ENCODE peak calls at places on chromosomes 1 and 21, in six cellular contexts. L is GM12892, F is H1, P is GM12878, Q is K562, H is HepG2. J is an unnamed sample.

GRCh38 chr21:37636152-37636860 is 269.7 kb downstream of the DYRK1A start:
- DNase-seq in L (no peak), F (no peak), P (no peak), Q (no peak), H (no peak), J (no peak)

GRCh38 chr1:236868625-236869467 is 73.8 kb downstream of the MTR start:
- DNase-seq in L (peak; percentile 19), F (peak; percentile 27), P (peak; percentile 17), Q (peak; percentile 69), H (peak; percentile 60), J (peak; percentile 20)

GRCh38 chr21:44574457-44575306 is 1.2 kb downstream of the KRTAP10-4 start:
- DNase-seq in L (no peak), F (no peak), P (no peak), Q (no peak), H (peak; percentile 86), J (no peak)

GRCh38 chr1:54199765-54200518 is at the start of the genes CYB5RL and MRPL37:
- DNase-seq in L (peak; percentile 92), F (peak; percentile 73), P (peak; percentile 91), Q (peak; percentile 100), H (peak; percentile 97), J (peak; percentile 92)

GRCh38 chr1:177302365-177303044 is 131.7 kb downstream of the BRINP2 start:
- DNase-seq in L (no peak), F (no peak), P (no peak), Q (no peak), H (no peak), J (no peak)

GRCh38 chr1:248890549-248891498 is 15.2 kb upstream of the PGBD2 start:
- DNase-seq in L (no peak), F (no peak), P (no peak), Q (no peak), H (no peak), J (no peak)

GRCh38 chr1:2939041-2939552 is 82.2 kb upstream of the ACTRT2 start:
- DNase-seq in L (no peak), F (no peak), P (no peak), Q (no peak), H (no peak), J (no peak)

GRCh38 chr1:36350659-36351171 is 27.3 kb upstream of the EVA1B start:
- DNase-seq in L (no peak), F (no peak), P (no peak), Q (no peak), H (no peak), J (no peak)

GRCh38 chr1:7331926-7332535 is 439.1 kb upstream of the VAMP3 start:
- DNase-seq in L (no peak), F (no peak), P (no peak), Q (no peak), H (no peak), J (no peak)

GRCh38 chr1:227781314-227781930 is 34.1 kb upstream of the PRSS38 start:
- DNase-seq in L (no peak), F (no peak), P (no peak), Q (no peak), H (no peak), J (no peak)

GRCh38 chr1:234958066-234958701 is 170.5 kb downstream of the TOMM20 start:
- DNase-seq in L (no peak), F (no peak), P (no peak), Q (no peak), H (peak; percentile 78), J (no peak)

GRCh38 chr1:222347627-222348026 is 200.3 kb downstream of the HHIPL2 start:
- DNase-seq in L (no peak), F (no peak), P (no peak), Q (no peak), H (no peak), J (no peak)

GRCh38 chr1:158283965-158284364 is 5.8 kb upstream of the CD1C start:
- DNase-seq in L (no peak), F (no peak), P (peak; percentile 61), Q (no peak), H (no peak), J (no peak)

GRCh38 chr1:243765676-243766075 is 84.4 kb downstream of the AKT3 start:
- DNase-seq in L (no peak), F (no peak), P (no peak), Q (no peak), H (no peak), J (no peak)

GRCh38 chr1:89200668-89201488 is 2.1 kb upstream of the GBP4 start:
- DNase-seq in L (no peak), F (no peak), P (peak; percentile 69), Q (no peak), H (no peak), J (no peak)

GRCh38 chr21:36852864-36853263 is 113.6 kb downstream of the HLCS start:
- DNase-seq in L (no peak), F (no peak), P (no peak), Q (no peak), H (no peak), J (no peak)

GRCh38 chr1:151176514-151177045 is 799 bp upstream of the TMOD4 start:
- DNase-seq in L (no peak), F (no peak), P (no peak), Q (no peak), H (no peak), J (no peak)

GRCh38 chr1:20470174-20470573 is 15.8 kb downstream of the CAMK2N1 start:
- DNase-seq in L (no peak), F (no peak), P (no peak), Q (no peak), H (no peak), J (no peak)

GRCh38 chr1:162003061-162003824 is 20.4 kb downstream of the OLFML2B start:
- DNase-seq in L (no peak), F (no peak), P (no peak), Q (no peak), H (no peak), J (no peak)

GRCh38 chr1:181159451-181160151 is 71.1 kb downstream of the IER5 start:
- DNase-seq in L (no peak), F (no peak), P (no peak), Q (no peak), H (no peak), J (no peak)

GRCh38 chr1:28456078-28456477 is 49.8 kb upstream of the RCC1 start:
- DNase-seq in L (no peak), F (no peak), P (no peak), Q (no peak), H (no peak), J (no peak)

GRCh38 chr1:214439352-214440119 is 111.9 kb downstream of the PTPN14 start:
- DNase-seq in L (peak; percentile 16), F (no peak), P (peak; percentile 60), Q (no peak), H (peak; percentile 90), J (peak; percentile 21)

GRCh38 chr21:39055167-39055767 is 128.0 kb downstream of the PSMG1 start:
- DNase-seq in L (no peak), F (no peak), P (no peak), Q (no peak), H (no peak), J (no peak)

GRCh38 chr1:6010554-6010953 is 18.3 kb upstream of the NPHP4 start:
- DNase-seq in L (no peak), F (no peak), P (no peak), Q (no peak), H (no peak), J (no peak)

GRCh38 chr21:20739421-20739820 is 258.8 kb upstream of the NCAM2 start:
- DNase-seq in L (no peak), F (no peak), P (no peak), Q (peak; percentile 6), H (no peak), J (no peak)

GRCh38 chr1:12477936-12478611 is 139.9 kb downstream of the DHRS3 start:
- DNase-seq in L (no peak), F (no peak), P (no peak), Q (peak; percentile 90), H (peak; percentile 99), J (no peak)
- TF ChIP-seq POLR2AphosphoS5 in L (no peak), F (no peak), P (no peak), Q (peak; percentile 83), H (peak; percentile 52), J (no peak)

GRCh38 chr1:155175281-155175926 is 1.8 kb downstream of the TRIM46 start:
- DNase-seq in L (no peak), F (no peak), P (no peak), Q (no peak), H (no peak), J (no peak)

GRCh38 chr1:155171836-155172731 is 1.0 kb downstream of the KRTCAP2 start:
- DNase-seq in L (no peak), F (no peak), P (no peak), Q (no peak), H (no peak), J (no peak)

GRCh38 chr1:155172732-155173477 is at the start of gene KRTCAP2:
- DNase-seq in L (peak; percentile 96), F (peak; percentile 94), P (peak; percentile 89), Q (peak; percentile 98), H (peak; percentile 93), J (peak; percentile 97)

GRCh38 chr1:155174334-155175280 is 958 bp downstream of the TRIM46 start:
- DNase-seq in L (no peak), F (no peak), P (no peak), Q (no peak), H (no peak), J (peak; percentile 36)

GRCh38 chr1:155173478-155174333 is at the start of gene TRIM46:
- DNase-seq in L (peak; percentile 74), F (no peak), P (no peak), Q (peak; percentile 69), H (no peak), J (peak; percentile 72)
- TF ChIP-seq POLR2A in L (no peak), F (no peak), P (no peak), Q (no peak), H (no peak), J (no peak)

DNA sequence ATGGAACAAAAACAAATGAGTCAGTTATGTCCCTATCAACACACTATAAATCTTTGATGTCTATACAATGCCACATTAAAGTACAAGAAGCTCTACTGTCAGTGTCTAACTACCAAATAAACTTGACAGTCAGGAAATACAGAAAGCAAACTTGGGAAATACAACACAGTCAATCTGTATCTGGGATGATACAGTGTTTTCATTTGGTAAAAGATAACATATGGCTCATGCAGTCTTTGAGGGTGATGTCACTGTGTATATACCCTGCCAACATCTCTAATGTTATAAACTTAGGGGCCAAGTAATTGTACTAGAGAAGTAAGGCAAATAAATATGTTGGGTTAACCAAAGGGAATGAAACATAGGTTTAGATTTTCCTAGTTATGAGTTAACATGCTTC is 552.5 kb upstream of the ADAMTS5 start:
- DNase-seq in L (no peak), F (no peak), P (no peak), Q (no peak), H (no peak), J (no peak)
- TF ChIP-seq TAF1 in L (no peak), F (no peak), P (no peak), Q (no peak), H (no peak), J (no peak)

DNA sequence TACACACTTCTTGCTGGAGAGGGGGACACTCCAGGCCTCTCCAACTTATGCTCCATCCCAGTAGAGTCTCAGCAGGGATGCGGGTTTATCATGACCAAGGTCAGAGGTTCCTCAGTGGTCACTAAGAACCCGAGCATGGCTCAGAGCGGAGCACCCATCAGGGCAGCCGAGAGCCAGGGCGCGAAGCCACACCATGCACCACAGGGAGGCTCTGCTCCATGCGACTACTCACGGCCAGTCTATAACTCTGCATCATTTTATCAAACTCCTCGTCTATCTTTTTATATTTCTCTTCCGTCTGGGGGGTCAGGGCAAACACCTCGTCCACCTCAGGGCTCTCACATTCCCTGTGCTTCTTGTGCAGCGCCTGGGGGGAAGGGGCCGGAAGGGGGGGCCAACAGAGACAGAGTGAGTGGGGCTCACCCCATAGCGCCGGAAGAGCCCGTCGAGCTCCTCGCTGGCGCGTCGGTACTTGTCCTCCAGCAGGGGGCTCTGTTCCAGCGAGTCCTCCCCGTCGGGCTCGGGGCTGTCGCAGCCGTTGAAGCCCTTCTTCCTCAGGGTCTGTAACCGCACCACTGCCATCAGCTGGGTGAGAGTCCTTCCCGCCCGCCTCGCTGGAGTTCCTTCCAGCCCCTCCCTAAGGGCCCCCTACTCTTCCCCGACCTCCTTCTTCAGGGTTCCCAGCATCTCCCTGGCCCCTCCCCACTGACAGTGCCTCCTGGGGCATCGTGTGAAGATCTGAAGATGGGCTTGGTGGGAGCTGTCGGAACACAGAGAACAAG is 20.0 kb downstream of the MEF2D start:
- DNase-seq in L (peak; percentile 95), F (no peak), P (no peak), Q (peak; percentile 78), H (no peak), J (peak; percentile 90)
- TF ChIP-seq POLR2AphosphoS5 in L (no peak), F (peak; percentile 69), P (no peak), Q (no peak), H (no peak), J (no peak)

J was measured in GM12891.